ENCODE peak calls at places on chromosome 11, in six cellular contexts. One of them, this sample, is unnamed. For H3K27me3, the result is how much of the 10 kb centered on the place peaks cover.

GRCh38 chr11:27215471-27216267 is 147.3 kb downstream of the CCDC34 start:
- DNase-seq in IMR-90: no peak
- DNase-seq in uterus: peak
- DNase-seq in GM12878: no peak
- DNase-seq in body of pancreas: peak
- DNase-seq in suprapubic skin: no peak
- DNase-seq in this sample: no peak

GRCh38 chr11:119210035-119210434 is 3.9 kb downstream of the CBL start:
- DNase-seq in uterus: no peak
- DNase-seq in GM12878: no peak
- DNase-seq in suprapubic skin: no peak
- DNase-seq in IMR-90: no peak
- DNase-seq in body of pancreas: no peak
- DNase-seq in this sample: no peak

GRCh38 chr11:3841426-3842304 is 906 bp upstream of the RHOG start:
- DNase-seq in IMR-90: peak
- DNase-seq in uterus: peak
- DNase-seq in body of pancreas: peak
- DNase-seq in suprapubic skin: no peak
- DNase-seq in GM12878: peak
- DNase-seq in this sample: peak

GRCh38 chr11:121755191-121755590 is 302.4 kb upstream of the SORL1-AS1 start:
- DNase-seq in uterus: no peak
- DNase-seq in GM12878: no peak
- DNase-seq in suprapubic skin: no peak
- DNase-seq in IMR-90: no peak
- DNase-seq in body of pancreas: no peak
- DNase-seq in this sample: no peak

GRCh38 chr11:119377112-119377901 is 4.2 kb downstream of the USP2 start:
- DNase-seq in body of pancreas: peak
- DNase-seq in GM12878: no peak
- DNase-seq in suprapubic skin: peak
- DNase-seq in uterus: no peak
- DNase-seq in IMR-90: no peak
- DNase-seq in this sample: no peak

GRCh38 chr11:131581006-131581405 is 210.6 kb downstream of the NTM start:
- DNase-seq in IMR-90: no peak
- DNase-seq in suprapubic skin: no peak
- DNase-seq in GM12878: no peak
- DNase-seq in uterus: no peak
- DNase-seq in body of pancreas: no peak
- DNase-seq in this sample: no peak

GRCh38 chr11:11985016-11985715 is 23.3 kb downstream of the DKK3 start:
- DNase-seq in GM12878: no peak
- DNase-seq in body of pancreas: no peak
- DNase-seq in uterus: no peak
- DNase-seq in IMR-90: peak
- DNase-seq in suprapubic skin: peak
- DNase-seq in this sample: no peak

GRCh38 chr11:106625566-106625965 is 392.7 kb downstream of the GUCY1A2 start:
- DNase-seq in GM12878: no peak
- DNase-seq in uterus: no peak
- DNase-seq in suprapubic skin: no peak
- DNase-seq in IMR-90: peak
- DNase-seq in body of pancreas: no peak
- DNase-seq in this sample: no peak

GRCh38 chr11:15206791-15207190 is 92.1 kb downstream of the INSC start:
- DNase-seq in body of pancreas: no peak
- DNase-seq in GM12878: no peak
- DNase-seq in suprapubic skin: no peak
- DNase-seq in IMR-90: no peak
- DNase-seq in uterus: no peak
- DNase-seq in this sample: no peak

GRCh38 chr11:74570266-74571061 is 21.9 kb upstream of the POLD3 start:
- DNase-seq in uterus: peak
- DNase-seq in body of pancreas: peak
- DNase-seq in GM12878: no peak
- DNase-seq in IMR-90: peak
- DNase-seq in suprapubic skin: no peak
- DNase-seq in this sample: no peak

GRCh38 chr11:125072961-125073590 is 10.0 kb downstream of the SLC37A2 start:
- DNase-seq in GM12878: no peak
- DNase-seq in suprapubic skin: no peak
- DNase-seq in body of pancreas: no peak
- DNase-seq in IMR-90: no peak
- DNase-seq in uterus: no peak
- DNase-seq in this sample: no peak

GRCh38 chr11:111454561-111455192 is 57.5 kb downstream of the BTG4 start:
- DNase-seq in body of pancreas: no peak
- DNase-seq in suprapubic skin: peak
- DNase-seq in uterus: no peak
- DNase-seq in IMR-90: peak
- DNase-seq in GM12878: no peak
- DNase-seq in this sample: no peak

GRCh38 chr11:95732930-95733602 is 56.5 kb downstream of the FAM76B start:
- DNase-seq in body of pancreas: no peak
- DNase-seq in IMR-90: no peak
- DNase-seq in GM12878: no peak
- DNase-seq in suprapubic skin: no peak
- DNase-seq in uterus: no peak
- DNase-seq in this sample: no peak

GRCh38 chr11:92707173-92707619 is 262.3 kb upstream of the MTNR1B start:
- DNase-seq in uterus: no peak
- DNase-seq in GM12878: no peak
- DNase-seq in suprapubic skin: no peak
- DNase-seq in body of pancreas: no peak
- DNase-seq in IMR-90: no peak
- DNase-seq in this sample: no peak

GRCh38 chr11:2714871-2715270 is 15.1 kb upstream of the KCNQ1OT1 start:
- DNase-seq in GM12878: no peak
- DNase-seq in suprapubic skin: no peak
- DNase-seq in body of pancreas: no peak
- DNase-seq in IMR-90: no peak
- DNase-seq in uterus: no peak
- DNase-seq in this sample: no peak

GRCh38 chr11:116233581-116233980 is 539.2 kb downstream of the BUD13 start:
- DNase-seq in suprapubic skin: no peak
- DNase-seq in IMR-90: no peak
- DNase-seq in GM12878: no peak
- DNase-seq in uterus: no peak
- DNase-seq in body of pancreas: no peak
- DNase-seq in this sample: no peak

GRCh38 chr11:84425704-84426103 is 1139.5 kb upstream of the CCDC90B start:
- DNase-seq in body of pancreas: no peak
- DNase-seq in IMR-90: no peak
- DNase-seq in GM12878: no peak
- DNase-seq in uterus: no peak
- DNase-seq in suprapubic skin: no peak
- DNase-seq in this sample: no peak

GRCh38 chr11:76694664-76695063 is 24.1 kb upstream of the LRRC32 start:
- DNase-seq in GM12878: no peak
- DNase-seq in suprapubic skin: no peak
- DNase-seq in IMR-90: peak
- DNase-seq in body of pancreas: no peak
- DNase-seq in uterus: no peak
- DNase-seq in this sample: no peak

GRCh38 chr11:1304376-1304775 is 5.1 kb downstream of the TOLLIP start:
- DNase-seq in IMR-90: no peak
- DNase-seq in GM12878: no peak
- DNase-seq in uterus: no peak
- DNase-seq in suprapubic skin: peak
- DNase-seq in body of pancreas: peak
- DNase-seq in this sample: no peak

GRCh38 chr11:11027271-11027670 is 169.4 kb upstream of the ZBED5 start:
- DNase-seq in uterus: no peak
- DNase-seq in GM12878: no peak
- DNase-seq in body of pancreas: no peak
- DNase-seq in IMR-90: peak
- DNase-seq in suprapubic skin: no peak
- DNase-seq in this sample: no peak

DNA sequence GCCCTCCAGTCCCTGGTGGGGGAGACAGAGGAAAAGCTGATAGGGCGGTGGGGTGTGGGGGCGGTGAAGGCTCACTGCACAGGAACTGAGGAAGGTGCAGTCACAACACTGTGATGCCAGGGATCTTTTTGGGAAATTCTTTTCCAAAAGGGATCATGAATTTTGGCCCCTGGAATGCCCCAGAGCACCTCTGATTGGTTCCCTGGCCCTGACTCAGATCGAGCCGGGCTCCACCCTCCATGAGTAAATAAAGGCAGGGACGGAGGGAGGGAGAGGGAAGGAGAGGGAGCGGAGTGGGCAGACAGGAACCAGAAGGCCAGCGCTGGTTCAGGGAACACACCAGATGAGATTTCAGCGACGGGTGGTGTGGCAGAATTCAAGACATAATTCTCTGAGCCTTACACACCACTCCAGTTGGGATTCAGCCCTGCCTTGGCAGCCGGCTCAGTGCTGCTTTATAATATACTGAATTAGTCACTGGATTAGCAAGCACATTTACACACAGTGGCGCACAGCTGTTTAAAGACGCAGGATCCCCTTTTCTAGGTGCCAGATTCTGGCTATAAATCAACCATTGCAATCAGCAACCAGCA is 80.3 kb downstream of the ETS1 start:
- DNase-seq in IMR-90: peak
- DNase-seq in body of pancreas: peak
- DNase-seq in GM12878: no peak
- DNase-seq in uterus: peak
- DNase-seq in suprapubic skin: peak
- DNase-seq in this sample: peak
- H3K4me3 ChIP-seq in IMR-90: peak
- H3K4me3 ChIP-seq in body of pancreas: no peak
- H3K4me3 ChIP-seq in GM12878: peak
- H3K4me3 ChIP-seq in uterus: no peak
- H3K4me3 ChIP-seq in suprapubic skin: peak
- H3K4me3 ChIP-seq in this sample: peak

DNA sequence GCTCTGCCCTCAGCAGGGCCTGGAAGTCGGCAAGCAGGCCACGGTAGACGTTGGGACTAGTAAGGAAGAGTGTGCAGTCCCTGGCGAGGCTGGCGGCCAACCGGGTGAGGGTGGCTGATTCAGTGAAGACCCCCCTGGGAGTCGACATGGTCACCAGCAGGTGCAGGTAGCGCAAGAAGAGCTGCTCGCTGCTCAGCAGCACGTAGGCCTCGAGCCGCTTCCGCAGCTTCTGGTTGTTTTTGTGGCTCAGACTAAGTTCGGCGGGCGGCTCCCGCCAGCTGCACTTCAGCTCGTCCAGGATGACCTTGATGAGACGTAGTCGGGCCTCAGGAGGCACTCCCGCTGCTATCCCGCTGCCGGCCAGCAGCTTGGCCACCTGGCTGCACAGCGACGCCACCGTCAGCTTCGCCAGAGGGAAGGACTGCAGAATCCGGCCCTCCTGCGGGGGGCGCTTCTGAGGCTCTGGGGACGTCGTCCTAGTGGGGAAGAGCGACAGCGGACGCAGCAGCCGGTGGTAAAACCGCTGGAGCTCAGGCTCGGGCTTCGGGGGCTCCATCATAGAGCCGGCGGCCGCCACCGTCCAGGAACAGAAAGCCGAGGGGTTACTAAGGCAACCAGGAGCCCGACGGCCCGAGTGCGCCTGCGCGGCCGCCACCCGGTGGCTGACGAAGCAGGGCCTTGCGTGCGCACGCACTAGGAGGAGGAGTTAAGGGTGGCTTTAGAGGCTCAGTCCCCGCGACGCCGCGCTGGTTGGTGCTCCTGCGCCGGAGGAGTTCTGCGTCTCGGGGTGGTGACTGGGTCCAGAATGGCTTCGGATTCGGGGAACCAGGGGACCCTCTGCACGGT is at the start of the genes CCDC87 and CCS:
- DNase-seq in body of pancreas: peak
- DNase-seq in GM12878: peak
- DNase-seq in suprapubic skin: peak
- DNase-seq in uterus: peak
- DNase-seq in IMR-90: peak
- DNase-seq in this sample: peak
- TF ChIP-seq POLR2A in body of pancreas: peak
- TF ChIP-seq POLR2A in GM12878: peak
- TF ChIP-seq POLR2A in suprapubic skin: no peak
- TF ChIP-seq POLR2A in uterus: peak
- TF ChIP-seq POLR2A in IMR-90: peak
- TF ChIP-seq POLR2A in this sample: peak

DNA sequence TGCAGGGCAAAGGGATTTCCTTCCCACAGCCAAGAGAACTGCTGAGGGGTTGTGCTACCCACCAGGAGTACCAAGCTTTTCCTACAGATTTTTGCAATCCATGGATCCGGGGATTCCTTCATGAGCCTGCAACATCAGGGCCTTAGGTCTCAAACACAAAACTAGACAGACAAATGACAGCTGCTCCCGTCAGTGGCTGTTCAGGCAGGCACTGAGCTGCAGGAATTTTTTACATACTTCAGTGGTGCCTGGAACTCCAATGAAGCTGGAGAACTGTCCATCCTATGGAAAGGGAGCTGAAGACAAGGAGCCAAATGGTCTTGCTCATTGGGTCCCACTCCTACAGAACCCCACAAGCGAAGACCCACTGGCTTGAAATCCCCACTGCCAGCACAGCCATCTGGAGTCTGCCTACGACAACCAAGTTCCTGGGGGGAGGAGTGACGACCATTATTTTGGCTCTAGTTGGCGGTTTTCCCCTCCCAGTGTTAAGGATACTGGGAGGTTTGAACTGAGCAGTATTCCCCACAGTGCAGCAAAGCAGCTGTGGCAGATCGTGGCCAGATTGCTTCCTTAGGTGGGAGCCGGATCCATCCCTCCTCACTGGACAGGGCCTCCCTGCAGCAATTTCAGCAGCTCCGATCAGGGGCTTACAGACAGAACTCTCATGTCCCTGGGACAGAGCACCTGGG is 157.6 kb upstream of the TMEM45B start:
- DNase-seq in suprapubic skin: no peak
- DNase-seq in IMR-90: no peak
- DNase-seq in body of pancreas: no peak
- DNase-seq in GM12878: no peak
- DNase-seq in uterus: no peak
- DNase-seq in this sample: no peak
- H3K27me3 ChIP-seq in suprapubic skin: under half
- H3K27me3 ChIP-seq in IMR-90: under half
- H3K27me3 ChIP-seq in body of pancreas: under half
- H3K27me3 ChIP-seq in GM12878: under half
- H3K27me3 ChIP-seq in uterus: under half
- H3K27me3 ChIP-seq in this sample: under half

GRCh38 chr11:46382644-46383403 is 1.4 kb downstream of the MDK start:
- DNase-seq in uterus: no peak
- DNase-seq in IMR-90: peak
- DNase-seq in body of pancreas: peak
- DNase-seq in GM12878: no peak
- DNase-seq in suprapubic skin: no peak
- DNase-seq in this sample: no peak

GRCh38 chr11:46381836-46382643 is 571 bp downstream of the MDK start:
- DNase-seq in GM12878: no peak
- DNase-seq in IMR-90: no peak
- DNase-seq in body of pancreas: no peak
- DNase-seq in suprapubic skin: no peak
- DNase-seq in uterus: peak
- DNase-seq in this sample: no peak

GRCh38 chr11:46383974-46384701 is 2.7 kb downstream of the MDK start:
- DNase-seq in IMR-90: no peak
- DNase-seq in suprapubic skin: no peak
- DNase-seq in body of pancreas: no peak
- DNase-seq in GM12878: no peak
- DNase-seq in uterus: no peak
- DNase-seq in this sample: no peak

GRCh38 chr11:46385169-46386004 is 3.9 kb downstream of the MDK start:
- DNase-seq in GM12878: no peak
- DNase-seq in uterus: no peak
- DNase-seq in body of pancreas: no peak
- DNase-seq in suprapubic skin: no peak
- DNase-seq in IMR-90: no peak
- DNase-seq in this sample: no peak

GRCh38 chr11:46383404-46383758 is 1.9 kb downstream of the MDK start:
- DNase-seq in suprapubic skin: no peak
- DNase-seq in body of pancreas: no peak
- DNase-seq in uterus: no peak
- DNase-seq in IMR-90: no peak
- DNase-seq in GM12878: no peak
- DNase-seq in this sample: no peak
- H3K4me3 ChIP-seq in suprapubic skin: no peak
- H3K4me3 ChIP-seq in body of pancreas: no peak
- H3K4me3 ChIP-seq in uterus: no peak
- H3K4me3 ChIP-seq in IMR-90: no peak
- H3K4me3 ChIP-seq in GM12878: no peak
- H3K4me3 ChIP-seq in this sample: no peak